ENCODE peak calls at places on chromosomes 5 and 9, in four cellular contexts. P is GM12878, T is HEK293T, I is K562. V is an unnamed sample.

GRCh38 chr9:98109052-98109451 is 10.0 kb downstream of the TRIM14 start:
- DNase-seq in T (no peak), I (no peak), P (no peak), V (no peak)

GRCh38 chr5:148855249-148856008 is 29.0 kb downstream of the ADRB2 start:
- DNase-seq in T (no peak), I (no peak), P (no peak), V (no peak)

GRCh38 chr5:176548967-176549444 is at the start of gene CDHR2:
- DNase-seq in I (no peak), T (no peak), P (no peak), V (peak)

GRCh38 chr9:121691890-121692289 is 40.5 kb downstream of the DAB2IP start:
- DNase-seq in P (no peak), I (no peak), T (no peak), V (no peak)

GRCh38 chr5:59813761-59814562 is 79.6 kb downstream of the PDE4D start:
- DNase-seq in P (no peak), T (peak), I (peak), V (peak)

GRCh38 chr9:34500623-34501267 is 22.0 kb downstream of the ENHO start:
- DNase-seq in T (peak), P (no peak), I (peak), V (peak)

GRCh38 chr9:80931163-80931562 is 758.2 kb downstream of the TLE1 start:
- DNase-seq in T (no peak), P (no peak), I (no peak), V (no peak)

GRCh38 chr5:87141544-87141943 is 126.1 kb upstream of the RASA1 start:
- DNase-seq in P (no peak), T (no peak), I (no peak), V (no peak)

GRCh38 chr9:83012578-83013260 is 50.2 kb downstream of the RASEF start:
- DNase-seq in T (no peak), P (no peak), I (no peak), V (no peak)

GRCh38 chr5:56881571-56881970 is 27.8 kb upstream of the SETD9 start:
- DNase-seq in T (no peak), I (no peak), P (no peak), V (no peak)

GRCh38 chr9:27473135-27473534 is 51.0 kb upstream of the IFNK start:
- DNase-seq in T (peak), I (peak), P (no peak), V (no peak)

GRCh38 chr5:138488481-138488945 is 23.2 kb downstream of the EGR1 start:
- DNase-seq in T (no peak), P (no peak), I (peak), V (no peak)

GRCh38 chr5:135092476-135092875 is 58.4 kb upstream of the PITX1 start:
- DNase-seq in P (no peak), I (no peak), T (no peak), V (no peak)

GRCh38 chr9:133839822-133840329 is 101.7 kb upstream of the SARDH start:
- DNase-seq in I (no peak), T (no peak), P (no peak), V (peak)

GRCh38 chr5:14326035-14326909 is 183.1 kb downstream of the TRIO start:
- DNase-seq in P (no peak), T (peak), I (peak), V (peak)

GRCh38 chr5:131460133-131460532 is 174.9 kb downstream of the RAPGEF6 start:
- DNase-seq in P (no peak), I (no peak), T (no peak), V (no peak)

GRCh38 chr5:61167382-61167781 is 5.1 kb upstream of the SMIM15 start:
- DNase-seq in T (peak), P (no peak), I (no peak), V (no peak)

GRCh38 chr5:65395526-65396155 is 86.1 kb downstream of the ADAMTS6 start:
- DNase-seq in I (no peak), P (no peak), T (no peak), V (no peak)

GRCh38 chr5:12616093-12616492 is 711.8 kb upstream of the CTNND2 start:
- DNase-seq in I (no peak), P (no peak), T (no peak), V (no peak)

GRCh38 chr9:117487555-117488175 is 72.8 kb upstream of the ASTN2 start:
- DNase-seq in P (peak), I (peak), T (peak), V (peak)

GRCh38 chr5:110265199-110265598 is 461.3 kb downstream of the TMEM232 start:
- DNase-seq in P (no peak), T (no peak), I (no peak), V (no peak)

GRCh38 chr9:93686127-93686879 is 109.9 kb downstream of the PHF2 start:
- DNase-seq in I (no peak), P (no peak), T (no peak), V (no peak)

GRCh38 chr9:134219721-134220060 is 55.3 kb upstream of the RNU6ATAC start:
- DNase-seq in P (no peak), T (no peak), I (no peak), V (no peak)

GRCh38 chr9:124788542-124789217 is 11.7 kb downstream of the OLFML2A start:
- DNase-seq in I (no peak), P (no peak), T (no peak), V (no peak)

GRCh38 chr5:102713278-102713677 is 41.8 kb upstream of the PAM start:
- DNase-seq in I (no peak), T (no peak), P (no peak), V (no peak)

GRCh38 chr9:77183581-77183980 is 6.2 kb downstream of the VPS13A start:
- DNase-seq in P (no peak), I (no peak), T (no peak), V (no peak)

GRCh38 chr5:125967576-125967975 is 455.6 kb upstream of the GRAMD2B start:
- DNase-seq in P (no peak), I (no peak), T (no peak), V (no peak)
- TF ChIP-seq TARDBP in P (no peak), I (no peak), T (no peak), V (no peak)

DNA sequence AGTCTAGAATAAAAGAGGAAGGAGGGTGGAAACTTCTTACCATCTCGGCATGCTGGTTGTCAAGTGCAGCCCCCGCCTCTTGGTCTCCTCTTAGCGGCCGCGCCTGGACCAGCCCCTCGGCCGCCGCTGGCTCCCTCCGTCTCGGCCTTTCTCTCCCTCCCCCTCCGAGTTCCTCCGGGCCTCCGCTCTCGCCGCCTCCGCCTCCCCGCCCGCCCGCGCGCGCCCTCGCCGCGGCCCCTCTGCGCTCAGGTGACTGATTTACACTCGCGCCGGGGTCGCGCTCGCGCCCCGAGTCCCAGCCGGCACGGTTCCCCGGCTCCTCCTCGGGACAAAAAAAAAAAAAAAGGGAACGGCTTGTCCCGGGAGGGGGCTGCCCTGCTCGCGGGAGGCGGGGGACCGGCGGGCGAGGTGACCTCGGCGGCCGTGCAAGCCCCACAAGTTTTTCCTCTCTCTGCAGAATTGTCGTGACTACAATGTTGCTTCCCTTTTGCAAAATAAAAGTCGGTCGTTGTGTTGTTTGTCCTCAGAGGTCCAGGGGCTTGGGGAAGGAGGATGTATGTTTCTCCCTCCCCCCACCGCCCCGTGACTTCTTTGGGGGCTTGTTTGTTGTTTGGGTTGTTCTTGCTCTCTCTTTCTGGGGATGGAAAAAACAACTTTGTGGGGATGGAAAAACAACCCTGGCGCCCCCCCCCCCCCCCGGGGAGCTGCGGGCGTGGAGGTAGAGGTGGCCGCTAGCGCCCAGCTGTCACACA is at the start of gene BNC2:
- DNase-seq in P (no peak), I (no peak), T (peak), V (no peak)
- TF ChIP-seq TARDBP in P (no peak), I (no peak), T (no peak), V (no peak)

DNA sequence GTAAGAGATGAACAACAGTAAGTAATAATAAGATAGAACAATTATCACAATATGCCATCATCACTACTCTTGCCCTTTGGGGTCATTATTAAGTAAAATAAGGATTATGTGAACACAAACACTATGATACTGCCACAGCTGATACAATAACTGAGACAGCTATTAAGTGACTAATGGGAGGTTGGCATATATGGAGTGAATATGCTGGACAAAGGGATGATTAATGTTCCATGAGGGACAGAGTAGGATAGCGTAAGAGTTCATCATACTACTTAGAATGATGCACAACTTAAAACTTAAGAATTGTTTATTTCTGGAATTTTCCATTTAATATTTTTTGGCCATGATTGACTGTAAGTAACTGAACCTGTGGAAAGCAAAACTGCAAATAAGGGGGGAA is 16.6 kb downstream of the POU5F2 start:
- DNase-seq in I (no peak), P (no peak), T (no peak), V (no peak)
- TF ChIP-seq TARDBP in I (no peak), P (no peak), T (no peak), V (no peak)

DNA sequence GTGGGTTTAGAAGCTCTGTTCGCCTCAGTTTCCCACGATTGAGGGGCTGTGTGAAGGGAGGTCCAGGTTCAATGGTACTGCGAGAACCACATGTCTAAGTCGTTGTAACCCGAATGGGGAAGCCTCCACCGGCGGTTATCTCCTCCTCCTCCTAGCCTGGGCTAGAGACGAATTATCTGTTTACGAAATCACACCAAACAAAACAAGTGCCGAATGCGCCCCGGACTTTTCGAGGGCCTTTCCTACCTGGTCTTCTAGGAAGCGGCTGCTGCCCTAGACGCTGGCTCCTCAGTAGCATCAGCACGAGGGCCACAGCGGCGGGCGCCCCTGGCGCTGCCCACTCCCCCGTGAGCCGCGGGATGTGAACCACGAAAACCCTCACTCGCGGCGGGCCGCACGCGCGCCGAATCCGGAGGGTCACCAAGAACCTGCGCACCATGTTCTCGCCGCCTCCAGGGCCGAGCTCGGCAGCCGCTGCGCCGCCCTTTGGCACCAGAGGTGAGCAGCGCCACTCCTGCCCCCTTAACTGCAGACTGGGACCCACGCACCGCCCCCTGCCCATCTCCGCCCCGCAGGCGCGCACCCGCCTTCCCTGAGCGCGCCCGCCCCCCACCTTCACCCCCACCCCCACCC is at the start of gene CDKN2A:
- DNase-seq in P (no peak), T (no peak), I (no peak), V (no peak)
- TF ChIP-seq TARDBP in P (no peak), T (no peak), I (no peak), V (no peak)

DNA sequence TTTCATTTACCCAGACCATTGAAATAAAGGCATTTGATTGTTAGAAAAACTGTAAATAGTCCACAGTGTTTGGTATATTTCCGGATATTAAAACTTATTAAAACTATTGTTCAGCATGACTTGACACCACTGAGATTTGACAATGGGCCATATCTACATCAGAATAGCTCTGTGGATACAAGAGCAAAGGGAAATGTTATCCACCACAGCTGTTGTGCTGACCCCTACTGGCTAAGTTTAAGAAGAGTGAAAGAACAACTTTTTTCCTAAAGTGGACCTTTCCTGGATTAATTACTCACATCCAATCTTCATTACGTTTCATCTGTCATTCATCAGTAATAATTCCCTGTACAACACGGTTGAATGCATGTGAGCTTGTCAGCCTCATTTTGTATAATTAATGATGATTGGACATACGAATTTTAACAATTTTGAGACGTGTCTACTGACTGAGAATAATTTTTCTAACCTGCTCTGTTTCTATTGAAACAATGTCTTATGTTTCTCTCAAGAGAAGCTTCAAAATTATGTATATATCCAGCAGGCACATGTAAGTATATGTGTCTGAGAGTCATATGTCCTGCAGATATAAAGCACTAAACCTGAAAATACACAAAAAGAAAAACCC is 1952.5 kb downstream of the MAT2B start:
- DNase-seq in P (no peak), I (peak), T (peak), V (no peak)
- TF ChIP-seq TARDBP in P (no peak), I (no peak), T (no peak), V (no peak)